ENCODE peak calls at places on chromosomes 4 and X, in nine cellular contexts. O is A549, Q is K562, J is HepG2, A is HCT116, I is GM12878, T is HL-60, P is SK-N-SH, D is Panc1. C is an unnamed sample.

GRCh38 chr4:153594208-153594607 is 89.9 kb upstream of the TLR2 start:
- DNase-seq in O (no peak), Q (no peak), J (no peak), A (no peak), I (no peak), T (no peak), P (no peak), D (no peak), C (no peak)

GRCh38 chrX:70497026-70497425 is 52.4 kb downstream of the DLG3 start:
- DNase-seq in O (no peak), Q (no peak), J (no peak), A (no peak), I (no peak), T (no peak), P (no peak), D (no peak), C (no peak)

GRCh38 chr4:112552668-112553067 is 36.7 kb upstream of the NEUROG2 start:
- DNase-seq in O (no peak), Q (no peak), J (peak), A (peak), I (no peak), T (no peak), P (no peak), D (no peak), C (no peak)

GRCh38 chr4:4259484-4260100 is 11.6 kb upstream of the TMEM128 start:
- DNase-seq in O (no peak), Q (no peak), J (peak), A (no peak), I (no peak), T (no peak), P (no peak), D (no peak), C (peak)

GRCh38 chr4:24777528-24777927 is 17.8 kb upstream of the SOD3 start:
- DNase-seq in O (no peak), Q (no peak), J (no peak), A (no peak), I (no peak), T (no peak), P (no peak), D (no peak), C (no peak)

GRCh38 chr4:25915359-25915716 is 1.3 kb downstream of the SMIM20 start:
- DNase-seq in O (no peak), Q (peak), J (no peak), A (no peak), I (no peak), T (no peak), P (no peak), D (no peak), C (no peak)

GRCh38 chrX:38156838-38157237 is 63.8 kb downstream of the SRPX start:
- DNase-seq in O (no peak), Q (peak), J (no peak), A (no peak), I (no peak), T (no peak), P (no peak), D (no peak), C (no peak)

GRCh38 chr4:1233641-1234277 is 15.2 kb downstream of the CTBP1 start:
- DNase-seq in O (no peak), Q (no peak), J (no peak), A (no peak), I (no peak), T (no peak), P (peak), D (no peak), C (no peak)

GRCh38 chr4:169270156-169270809 is 473 bp downstream of the SH3RF1 start:
- DNase-seq in O (peak), Q (peak), J (no peak), A (no peak), I (no peak), T (peak), P (peak), D (no peak), C (peak)

GRCh38 chr4:127012549-127012948 is 620.2 kb upstream of the INTU start:
- DNase-seq in O (no peak), Q (no peak), J (no peak), A (no peak), I (no peak), T (no peak), P (no peak), D (no peak), C (no peak)

GRCh38 chrX:19839770-19840254 is 47.6 kb downstream of the SH3KBP1 start:
- DNase-seq in O (no peak), Q (no peak), J (no peak), A (peak), I (peak), T (no peak), P (no peak), D (no peak), C (no peak)

GRCh38 chr4:7417639-7418038 is 17.1 kb downstream of the PSAPL1 start:
- DNase-seq in O (no peak), Q (no peak), J (no peak), A (no peak), I (no peak), T (no peak), P (peak), D (no peak), C (no peak)

GRCh38 chrX:136146614-136147319 is 566 bp upstream of the FHL1 start:
- DNase-seq in O (peak), Q (no peak), J (no peak), A (no peak), I (no peak), T (no peak), P (no peak), D (no peak), C (peak)
- H3K27ac ChIP-seq in O (peak), Q (no peak), J (no peak), A (no peak), I (no peak), T (no peak), P (peak), D (peak), C (no peak)

GRCh38 chr4:190020790-190021717 is 6.0 kb downstream of the FRG2 start:
- DNase-seq in O (peak), Q (peak), J (peak), A (no peak), I (no peak), T (no peak), P (peak), D (no peak), C (peak)
- TF ChIP-seq REST in O (no peak), Q (no peak), J (no peak), A (no peak), I (no peak), T (no peak), P (no peak), D (no peak), C (no peak)

GRCh38 chr4:120049732-120050494 is 16.7 kb downstream of the MAD2L1 start:
- DNase-seq in O (peak), Q (peak), J (peak), A (peak), I (peak), T (peak), P (peak), D (peak), C (peak)
- H3K27ac ChIP-seq in O (no peak), Q (no peak), J (no peak), A (no peak), I (no peak), T (no peak), P (no peak), D (peak), C (no peak)

GRCh38 chrX:119503484-119503861 is 35.2 kb downstream of the SLC25A5 start:
- DNase-seq in O (peak), Q (no peak), J (peak), A (no peak), I (no peak), T (no peak), P (no peak), D (peak), C (no peak)
- TF ChIP-seq REST in O (no peak), Q (no peak), J (no peak), A (no peak), I (no peak), T (no peak), P (no peak), D (no peak), C (no peak)

GRCh38 chrX:40189621-40190020 is 91.9 kb upstream of the BCOR start:
- DNase-seq in O (no peak), Q (no peak), J (no peak), A (no peak), I (no peak), T (no peak), P (no peak), D (no peak), C (no peak)

GRCh38 chrX:40192196-40192595 is 94.4 kb upstream of the BCOR start:
- DNase-seq in O (no peak), Q (no peak), J (no peak), A (no peak), I (no peak), T (no peak), P (no peak), D (no peak), C (no peak)

GRCh38 chrX:40184968-40185367 is 87.2 kb upstream of the BCOR start:
- DNase-seq in O (no peak), Q (no peak), J (no peak), A (no peak), I (no peak), T (no peak), P (no peak), D (no peak), C (no peak)

GRCh38 chrX:40189018-40189417 is 91.3 kb upstream of the BCOR start:
- DNase-seq in O (no peak), Q (no peak), J (no peak), A (no peak), I (no peak), T (no peak), P (no peak), D (no peak), C (no peak)
- H3K27ac ChIP-seq in O (no peak), Q (no peak), J (no peak), A (no peak), I (no peak), T (no peak), P (no peak), D (no peak), C (no peak)

DNA sequence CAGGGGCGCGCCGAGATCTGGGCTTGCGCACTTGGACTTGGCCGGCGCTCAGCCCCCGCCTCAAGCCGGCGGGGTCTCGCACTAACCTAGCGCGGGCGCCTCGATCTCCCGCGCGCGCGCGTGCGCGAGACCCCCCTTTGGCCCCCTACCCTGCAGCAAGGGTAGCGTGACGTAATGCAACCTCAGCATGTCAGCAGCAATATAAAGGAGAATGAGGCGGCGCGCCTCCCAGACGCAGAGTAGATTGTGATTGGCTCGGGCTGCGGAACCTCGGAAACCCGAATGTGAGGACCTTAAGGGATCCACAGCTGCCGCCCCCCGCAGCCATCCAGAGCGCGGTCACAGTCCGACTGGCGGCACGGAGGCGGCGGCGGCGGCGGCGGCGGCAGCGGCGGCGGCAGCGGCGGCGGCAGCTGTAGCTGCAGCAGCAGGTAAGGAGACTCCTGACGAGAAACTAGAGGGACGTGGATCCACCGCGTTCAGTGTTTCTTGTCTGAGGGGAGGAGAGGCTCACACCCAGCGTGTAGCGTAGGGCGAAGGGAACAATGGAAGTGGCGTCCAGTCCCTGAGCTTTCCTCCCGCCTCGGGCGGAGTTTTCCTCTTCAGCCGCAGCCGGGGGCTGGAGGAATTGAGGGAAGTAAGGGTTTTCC is at the start of the genes SATL1 and ZNF711:
- DNase-seq in O (peak), Q (peak), J (peak), A (peak), I (no peak), T (no peak), P (peak), D (no peak), C (peak)
- TF ChIP-seq REST in O (no peak), Q (no peak), J (no peak), A (no peak), I (no peak), T (no peak), P (no peak), D (no peak), C (no peak)

GRCh38 chrX:8731579-8732395 is at the start of gene ANOS1:
- DNase-seq in O (no peak), Q (no peak), J (no peak), A (no peak), I (no peak), T (no peak), P (peak), D (no peak), C (peak)
- H3K27ac ChIP-seq in O (no peak), Q (no peak), J (no peak), A (no peak), I (no peak), T (no peak), P (no peak), D (no peak), C (no peak)

GRCh38 chrX:154374361-154375155 is at the start of gene FLNA:
- DNase-seq in O (no peak), Q (peak), J (no peak), A (no peak), I (no peak), T (no peak), P (peak), D (no peak), C (peak)
- TF ChIP-seq REST in O (no peak), Q (no peak), J (no peak), A (no peak), I (no peak), T (no peak), P (no peak), D (no peak), C (no peak)

GRCh38 chr4:140003851-140004579 is 150.0 kb downstream of the MAML3 start:
- DNase-seq in O (no peak), Q (no peak), J (no peak), A (no peak), I (no peak), T (no peak), P (peak), D (no peak), C (no peak)
- H3K27ac ChIP-seq in O (no peak), Q (no peak), J (no peak), A (no peak), I (no peak), T (no peak), P (peak), D (peak), C (no peak)